ENCODE peak calls at places on chromosomes 3 and 15, in six cellular contexts. One of them, this sample, is unnamed.

GRCh38 chr15:31317033-31317979 is 9.3 kb upstream of the KLF13 start:
- DNase-seq in A549: no peak
- DNase-seq in lung: no peak
- DNase-seq in pancreas: no peak
- DNase-seq in testis: no peak
- DNase-seq in dorsolateral prefrontal cortex: no peak
- DNase-seq in this sample: no peak

GRCh38 chr15:42409011-42409410 is 49.7 kb downstream of the CAPN3 start:
- DNase-seq in A549: no peak
- DNase-seq in lung: no peak
- DNase-seq in pancreas: no peak
- DNase-seq in testis: no peak
- DNase-seq in dorsolateral prefrontal cortex: no peak
- DNase-seq in this sample: no peak

GRCh38 chr3:45959201-45959600 is 15.9 kb downstream of the CXCR6 start:
- DNase-seq in A549: no peak
- DNase-seq in lung: no peak
- DNase-seq in pancreas: no peak
- DNase-seq in testis: no peak
- DNase-seq in dorsolateral prefrontal cortex: no peak
- DNase-seq in this sample: no peak

GRCh38 chr3:147943265-147943945 is 534.2 kb downstream of the ZIC1 start:
- DNase-seq in A549: peak
- DNase-seq in lung: no peak
- DNase-seq in pancreas: no peak
- DNase-seq in testis: no peak
- DNase-seq in dorsolateral prefrontal cortex: no peak
- DNase-seq in this sample: no peak

GRCh38 chr3:71131893-71132314 is 451.6 kb downstream of the FOXP1 start:
- DNase-seq in A549: no peak
- DNase-seq in lung: no peak
- DNase-seq in pancreas: no peak
- DNase-seq in testis: no peak
- DNase-seq in dorsolateral prefrontal cortex: no peak
- DNase-seq in this sample: no peak

GRCh38 chr3:30103186-30103585 is 503.2 kb upstream of the TGFBR2 start:
- DNase-seq in A549: no peak
- DNase-seq in lung: no peak
- DNase-seq in pancreas: no peak
- DNase-seq in testis: no peak
- DNase-seq in dorsolateral prefrontal cortex: no peak
- DNase-seq in this sample: no peak

GRCh38 chr3:174767853-174768382 is 91.2 kb upstream of the NAALADL2 start:
- DNase-seq in A549: peak
- DNase-seq in lung: no peak
- DNase-seq in pancreas: no peak
- DNase-seq in testis: no peak
- DNase-seq in dorsolateral prefrontal cortex: no peak
- DNase-seq in this sample: no peak

GRCh38 chr3:150544726-150545125 is 1.6 kb downstream of the SERP1 start:
- DNase-seq in A549: no peak
- DNase-seq in lung: no peak
- DNase-seq in pancreas: no peak
- DNase-seq in testis: no peak
- DNase-seq in dorsolateral prefrontal cortex: no peak
- DNase-seq in this sample: no peak

GRCh38 chr3:71873093-71873611 is 88.2 kb upstream of the PROK2 start:
- DNase-seq in A549: no peak
- DNase-seq in lung: no peak
- DNase-seq in pancreas: no peak
- DNase-seq in testis: no peak
- DNase-seq in dorsolateral prefrontal cortex: no peak
- DNase-seq in this sample: no peak

GRCh38 chr15:72604794-72605193 is 49.7 kb upstream of the GOLGA6B start:
- DNase-seq in A549: peak
- DNase-seq in lung: no peak
- DNase-seq in pancreas: no peak
- DNase-seq in testis: no peak
- DNase-seq in dorsolateral prefrontal cortex: no peak
- DNase-seq in this sample: no peak

GRCh38 chr3:105367063-105367405 is 325 bp downstream of the ALCAM start:
- DNase-seq in A549: no peak
- DNase-seq in lung: peak
- DNase-seq in pancreas: peak
- DNase-seq in testis: peak
- DNase-seq in dorsolateral prefrontal cortex: no peak
- DNase-seq in this sample: peak

GRCh38 chr3:134201201-134202130 is 49.2 kb downstream of the RYK start:
- DNase-seq in A549: no peak
- DNase-seq in lung: no peak
- DNase-seq in pancreas: no peak
- DNase-seq in testis: no peak
- DNase-seq in dorsolateral prefrontal cortex: no peak
- DNase-seq in this sample: no peak

GRCh38 chr3:189316296-189317019 is 144.7 kb downstream of the TPRG1 start:
- DNase-seq in A549: no peak
- DNase-seq in lung: peak
- DNase-seq in pancreas: no peak
- DNase-seq in testis: no peak
- DNase-seq in dorsolateral prefrontal cortex: no peak
- DNase-seq in this sample: no peak

GRCh38 chr15:94363382-94363781 is 132.0 kb downstream of the MCTP2 start:
- DNase-seq in A549: no peak
- DNase-seq in lung: no peak
- DNase-seq in pancreas: no peak
- DNase-seq in testis: no peak
- DNase-seq in dorsolateral prefrontal cortex: no peak
- DNase-seq in this sample: no peak

GRCh38 chr3:129577356-129577755 is 29.1 kb downstream of the PLXND1 start:
- DNase-seq in A549: no peak
- DNase-seq in lung: no peak
- DNase-seq in pancreas: peak
- DNase-seq in testis: peak
- DNase-seq in dorsolateral prefrontal cortex: no peak
- DNase-seq in this sample: no peak

GRCh38 chr15:80026754-80027153 is 32.7 kb upstream of the ZFAND6 start:
- DNase-seq in A549: no peak
- DNase-seq in lung: no peak
- DNase-seq in pancreas: no peak
- DNase-seq in testis: no peak
- DNase-seq in dorsolateral prefrontal cortex: no peak
- DNase-seq in this sample: no peak

GRCh38 chr3:167837430-167837829 is 101.9 kb downstream of the SERPINI1 start:
- DNase-seq in A549: no peak
- DNase-seq in lung: no peak
- DNase-seq in pancreas: no peak
- DNase-seq in testis: no peak
- DNase-seq in dorsolateral prefrontal cortex: no peak
- DNase-seq in this sample: no peak

GRCh38 chr3:8769088-8769822 is at the start of gene OXTR:
- DNase-seq in A549: peak
- DNase-seq in lung: no peak
- DNase-seq in pancreas: peak
- DNase-seq in testis: peak
- DNase-seq in dorsolateral prefrontal cortex: peak
- DNase-seq in this sample: no peak

GRCh38 chr3:160112481-160112880 is 112.7 kb upstream of the C3orf80 start:
- DNase-seq in A549: no peak
- DNase-seq in lung: no peak
- DNase-seq in pancreas: no peak
- DNase-seq in testis: no peak
- DNase-seq in dorsolateral prefrontal cortex: no peak
- DNase-seq in this sample: peak

GRCh38 chr3:102141096-102141912 is 292.0 kb downstream of the NFKBIZ start:
- DNase-seq in A549: no peak
- DNase-seq in lung: no peak
- DNase-seq in pancreas: no peak
- DNase-seq in testis: no peak
- DNase-seq in dorsolateral prefrontal cortex: no peak
- DNase-seq in this sample: no peak

GRCh38 chr3:127566801-127567200 is 23.7 kb downstream of the TPRA1 start:
- DNase-seq in A549: no peak
- DNase-seq in lung: no peak
- DNase-seq in pancreas: no peak
- DNase-seq in testis: no peak
- DNase-seq in dorsolateral prefrontal cortex: no peak
- DNase-seq in this sample: no peak

GRCh38 chr3:176734146-176734545 is 463.1 kb downstream of the TBL1XR1 start:
- DNase-seq in A549: no peak
- DNase-seq in lung: no peak
- DNase-seq in pancreas: no peak
- DNase-seq in testis: no peak
- DNase-seq in dorsolateral prefrontal cortex: no peak
- DNase-seq in this sample: no peak

GRCh38 chr15:67172172-67172571 is 82.3 kb downstream of the AAGAB start:
- DNase-seq in A549: no peak
- DNase-seq in lung: no peak
- DNase-seq in pancreas: no peak
- DNase-seq in testis: no peak
- DNase-seq in dorsolateral prefrontal cortex: no peak
- DNase-seq in this sample: no peak

GRCh38 chr15:51368307-51368706 is 26.9 kb downstream of the GLDN start:
- DNase-seq in A549: no peak
- DNase-seq in lung: no peak
- DNase-seq in pancreas: no peak
- DNase-seq in testis: peak
- DNase-seq in dorsolateral prefrontal cortex: no peak
- DNase-seq in this sample: no peak
- TF ChIP-seq CTCF in A549: no peak
- TF ChIP-seq CTCF in lung: no peak
- TF ChIP-seq CTCF in pancreas: no peak
- TF ChIP-seq CTCF in testis: no peak
- TF ChIP-seq CTCF in dorsolateral prefrontal cortex: no peak
- TF ChIP-seq CTCF in this sample: no peak

DNA sequence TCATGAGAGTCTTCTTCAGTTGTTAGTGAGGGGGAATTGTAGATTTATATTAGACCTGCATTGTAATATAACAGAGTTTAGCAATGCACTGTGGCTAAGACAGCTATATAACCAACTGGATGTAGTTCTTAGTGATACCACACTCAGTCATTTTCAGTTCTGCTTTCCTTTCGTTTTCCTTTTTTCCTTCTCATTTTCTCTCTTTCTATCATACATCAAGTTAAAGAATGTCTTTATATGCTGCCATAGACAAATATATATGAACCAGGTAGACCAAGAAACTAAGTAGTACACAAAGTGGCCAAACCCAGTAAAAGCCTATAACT is 43.7 kb upstream of the CD47 start:
- DNase-seq in A549: no peak
- DNase-seq in lung: no peak
- DNase-seq in pancreas: no peak
- DNase-seq in testis: no peak
- DNase-seq in dorsolateral prefrontal cortex: no peak
- DNase-seq in this sample: no peak
- H3K4me3 ChIP-seq in A549: no peak
- H3K4me3 ChIP-seq in lung: no peak
- H3K4me3 ChIP-seq in pancreas: no peak
- H3K4me3 ChIP-seq in testis: no peak
- H3K4me3 ChIP-seq in dorsolateral prefrontal cortex: no peak
- H3K4me3 ChIP-seq in this sample: no peak

GRCh38 chr3:136464502-136464901 is 214.4 kb downstream of the PCCB start:
- DNase-seq in A549: no peak
- DNase-seq in lung: no peak
- DNase-seq in pancreas: no peak
- DNase-seq in testis: no peak
- DNase-seq in dorsolateral prefrontal cortex: no peak
- DNase-seq in this sample: no peak

GRCh38 chr3:136463170-136463569 is 213.0 kb downstream of the PCCB start:
- DNase-seq in A549: no peak
- DNase-seq in lung: no peak
- DNase-seq in pancreas: no peak
- DNase-seq in testis: no peak
- DNase-seq in dorsolateral prefrontal cortex: no peak
- DNase-seq in this sample: no peak

DNA sequence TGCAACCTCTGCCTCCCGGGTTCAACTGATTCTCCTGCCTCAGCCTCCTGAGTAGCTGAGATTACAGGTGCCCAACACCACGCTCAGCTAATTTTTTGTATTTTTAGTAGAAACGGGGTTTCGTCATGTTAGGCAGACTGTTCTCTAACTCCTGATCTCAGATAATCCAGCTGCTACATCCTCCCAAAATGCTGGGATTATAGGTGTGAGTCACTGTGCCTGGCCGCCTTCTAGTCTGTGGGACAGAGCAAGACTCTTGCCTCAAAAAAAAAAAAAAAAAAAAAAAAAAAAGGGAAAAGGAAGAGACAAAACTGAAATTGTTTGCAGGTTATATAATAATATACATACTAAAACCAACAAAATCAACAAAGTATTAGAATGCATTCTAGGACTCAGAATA is 215.2 kb downstream of the PCCB start:
- DNase-seq in A549: no peak
- DNase-seq in lung: no peak
- DNase-seq in pancreas: no peak
- DNase-seq in testis: no peak
- DNase-seq in dorsolateral prefrontal cortex: no peak
- DNase-seq in this sample: no peak
- H3K27ac ChIP-seq in A549: no peak
- H3K27ac ChIP-seq in lung: no peak
- H3K27ac ChIP-seq in pancreas: no peak
- H3K27ac ChIP-seq in testis: no peak
- H3K27ac ChIP-seq in dorsolateral prefrontal cortex: no peak
- H3K27ac ChIP-seq in this sample: no peak

GRCh38 chr3:190340071-190340470 is 17.8 kb upstream of the CLDN1 start:
- DNase-seq in A549: no peak
- DNase-seq in lung: no peak
- DNase-seq in pancreas: no peak
- DNase-seq in testis: no peak
- DNase-seq in dorsolateral prefrontal cortex: no peak
- DNase-seq in this sample: no peak

GRCh38 chr3:190338717-190339116 is 16.5 kb upstream of the CLDN1 start:
- DNase-seq in A549: peak
- DNase-seq in lung: peak
- DNase-seq in pancreas: no peak
- DNase-seq in testis: no peak
- DNase-seq in dorsolateral prefrontal cortex: no peak
- DNase-seq in this sample: no peak

GRCh38 chr3:190336516-190337189 is 14.4 kb upstream of the CLDN1 start:
- DNase-seq in A549: no peak
- DNase-seq in lung: no peak
- DNase-seq in pancreas: no peak
- DNase-seq in testis: peak
- DNase-seq in dorsolateral prefrontal cortex: no peak
- DNase-seq in this sample: no peak

GRCh38 chr3:190333961-190334360 is 11.7 kb upstream of the CLDN1 start:
- DNase-seq in A549: no peak
- DNase-seq in lung: no peak
- DNase-seq in pancreas: no peak
- DNase-seq in testis: no peak
- DNase-seq in dorsolateral prefrontal cortex: no peak
- DNase-seq in this sample: no peak

DNA sequence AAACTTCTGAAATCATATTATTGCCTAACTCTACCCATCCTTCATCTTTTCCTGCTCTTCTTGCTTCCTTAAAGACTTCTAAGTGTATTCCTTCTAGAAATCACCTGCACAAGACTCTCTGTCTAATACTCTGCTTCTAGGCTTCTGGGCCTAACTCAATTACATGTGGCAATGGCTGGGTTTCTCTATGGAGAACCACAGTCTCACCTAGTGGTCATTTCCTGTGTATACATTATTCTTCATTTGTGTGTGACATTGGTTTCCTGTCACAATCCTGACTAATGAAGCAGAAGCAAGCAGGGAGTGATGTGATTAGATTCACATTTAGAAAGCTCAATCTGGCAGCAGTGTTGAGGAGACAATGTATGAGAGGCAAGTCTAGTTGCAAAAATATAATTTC is 16.9 kb upstream of the CLDN1 start:
- DNase-seq in A549: no peak
- DNase-seq in lung: no peak
- DNase-seq in pancreas: no peak
- DNase-seq in testis: no peak
- DNase-seq in dorsolateral prefrontal cortex: no peak
- DNase-seq in this sample: no peak
- TF ChIP-seq CTCF in A549: peak
- TF ChIP-seq CTCF in lung: no peak
- TF ChIP-seq CTCF in pancreas: no peak
- TF ChIP-seq CTCF in testis: no peak
- TF ChIP-seq CTCF in dorsolateral prefrontal cortex: no peak
- TF ChIP-seq CTCF in this sample: no peak